ENCODE peak calls at places on chromosomes 5 and 9, in six cellular contexts. One of them, this sample, is unnamed.

GRCh38 chr9:89468271-89468960 is 29.5 kb downstream of the SEMA4D start:
- DNase-seq in IMR-90: no peak
- DNase-seq in mesenchymal stem cell: no peak
- DNase-seq in H9: no peak
- DNase-seq in neuronal stem cell: no peak
- DNase-seq in H1: no peak
- DNase-seq in this sample: no peak

GRCh38 chr5:156402387-156402921 is 75.5 kb downstream of the SGCD start:
- DNase-seq in IMR-90: no peak
- DNase-seq in mesenchymal stem cell: peak
- DNase-seq in H9: peak
- DNase-seq in neuronal stem cell: peak
- DNase-seq in H1: no peak
- DNase-seq in this sample: peak

GRCh38 chr5:123157797-123158528 is 68.9 kb downstream of the PRDM6 start:
- DNase-seq in IMR-90: peak
- DNase-seq in mesenchymal stem cell: peak
- DNase-seq in H9: no peak
- DNase-seq in neuronal stem cell: no peak
- DNase-seq in H1: no peak
- DNase-seq in this sample: no peak

GRCh38 chr5:8650197-8650596 is 781.2 kb downstream of the MTRR start:
- DNase-seq in IMR-90: peak
- DNase-seq in mesenchymal stem cell: no peak
- DNase-seq in H9: no peak
- DNase-seq in neuronal stem cell: no peak
- DNase-seq in H1: no peak
- DNase-seq in this sample: no peak

GRCh38 chr9:95135756-95136155 is 181.8 kb downstream of the FANCC start:
- DNase-seq in IMR-90: no peak
- DNase-seq in mesenchymal stem cell: no peak
- DNase-seq in H9: no peak
- DNase-seq in neuronal stem cell: no peak
- DNase-seq in H1: no peak
- DNase-seq in this sample: no peak

GRCh38 chr5:83518676-83519075 is 47.1 kb downstream of the VCAN start:
- DNase-seq in IMR-90: no peak
- DNase-seq in mesenchymal stem cell: no peak
- DNase-seq in H9: no peak
- DNase-seq in neuronal stem cell: no peak
- DNase-seq in H1: no peak
- DNase-seq in this sample: no peak

GRCh38 chr5:59598547-59598874 is 295.0 kb downstream of the PDE4D start:
- DNase-seq in IMR-90: no peak
- DNase-seq in mesenchymal stem cell: no peak
- DNase-seq in H9: no peak
- DNase-seq in neuronal stem cell: no peak
- DNase-seq in H1: no peak
- DNase-seq in this sample: no peak

GRCh38 chr5:2124434-2124833 is 241.7 kb upstream of the IRX4 start:
- DNase-seq in IMR-90: no peak
- DNase-seq in mesenchymal stem cell: no peak
- DNase-seq in H9: no peak
- DNase-seq in neuronal stem cell: no peak
- DNase-seq in H1: no peak
- DNase-seq in this sample: no peak

GRCh38 chr5:14156611-14157493 is 13.7 kb downstream of the TRIO start:
- DNase-seq in IMR-90: peak
- DNase-seq in mesenchymal stem cell: peak
- DNase-seq in H9: no peak
- DNase-seq in neuronal stem cell: no peak
- DNase-seq in H1: no peak
- DNase-seq in this sample: peak

GRCh38 chr9:125024917-125025316 is 84.0 kb upstream of the GOLGA1 start:
- DNase-seq in IMR-90: no peak
- DNase-seq in mesenchymal stem cell: no peak
- DNase-seq in H9: no peak
- DNase-seq in neuronal stem cell: no peak
- DNase-seq in H1: no peak
- DNase-seq in this sample: no peak
- H2BK15ac ChIP-seq in IMR-90: no peak
- H2BK15ac ChIP-seq in mesenchymal stem cell: no peak
- H2BK15ac ChIP-seq in H9: no peak
- H2BK15ac ChIP-seq in neuronal stem cell: no peak
- H2BK15ac ChIP-seq in H1: no peak
- H2BK15ac ChIP-seq in this sample: no peak

GRCh38 chr9:126536131-126536530 is 77.6 kb upstream of the LMX1B start:
- DNase-seq in IMR-90: no peak
- DNase-seq in mesenchymal stem cell: no peak
- DNase-seq in H9: no peak
- DNase-seq in neuronal stem cell: no peak
- DNase-seq in H1: no peak
- DNase-seq in this sample: no peak
- H4K8ac ChIP-seq in IMR-90: no peak
- H4K8ac ChIP-seq in mesenchymal stem cell: no peak
- H4K8ac ChIP-seq in H9: no peak
- H4K8ac ChIP-seq in neuronal stem cell: no peak
- H4K8ac ChIP-seq in H1: no peak
- H4K8ac ChIP-seq in this sample: no peak

GRCh38 chr5:51398875-51399635 is 15.8 kb downstream of the ISL1 start:
- DNase-seq in IMR-90: no peak
- DNase-seq in mesenchymal stem cell: peak
- DNase-seq in H9: peak
- DNase-seq in neuronal stem cell: peak
- DNase-seq in H1: no peak
- DNase-seq in this sample: peak

GRCh38 chr5:51396797-51397196 is 13.5 kb downstream of the ISL1 start:
- DNase-seq in IMR-90: no peak
- DNase-seq in mesenchymal stem cell: peak
- DNase-seq in H9: no peak
- DNase-seq in neuronal stem cell: no peak
- DNase-seq in H1: no peak
- DNase-seq in this sample: no peak

GRCh38 chr5:51395666-51396356 is 12.6 kb downstream of the ISL1 start:
- DNase-seq in IMR-90: no peak
- DNase-seq in mesenchymal stem cell: no peak
- DNase-seq in H9: no peak
- DNase-seq in neuronal stem cell: no peak
- DNase-seq in H1: no peak
- DNase-seq in this sample: no peak

GRCh38 chr5:51397996-51398395 is 14.7 kb downstream of the ISL1 start:
- DNase-seq in IMR-90: no peak
- DNase-seq in mesenchymal stem cell: peak
- DNase-seq in H9: peak
- DNase-seq in neuronal stem cell: no peak
- DNase-seq in H1: no peak
- DNase-seq in this sample: peak

GRCh38 chr5:51399636-51399993 is 16.4 kb downstream of the ISL1 start:
- DNase-seq in IMR-90: no peak
- DNase-seq in mesenchymal stem cell: no peak
- DNase-seq in H9: no peak
- DNase-seq in neuronal stem cell: peak
- DNase-seq in H1: no peak
- DNase-seq in this sample: no peak
- H3K4ac ChIP-seq in IMR-90: no peak
- H3K4ac ChIP-seq in mesenchymal stem cell: no peak
- H3K4ac ChIP-seq in H9: no peak
- H3K4ac ChIP-seq in neuronal stem cell: no peak
- H3K4ac ChIP-seq in H1: no peak
- H3K4ac ChIP-seq in this sample: no peak

GRCh38 chr9:35756743-35757526 is 2.9 kb upstream of the MSMP start:
- DNase-seq in IMR-90: no peak
- DNase-seq in mesenchymal stem cell: peak
- DNase-seq in H9: peak
- DNase-seq in neuronal stem cell: peak
- DNase-seq in H1: peak
- DNase-seq in this sample: peak
- H2BK15ac ChIP-seq in IMR-90: no peak
- H2BK15ac ChIP-seq in mesenchymal stem cell: no peak
- H2BK15ac ChIP-seq in H9: no peak
- H2BK15ac ChIP-seq in neuronal stem cell: peak
- H2BK15ac ChIP-seq in H1: peak
- H2BK15ac ChIP-seq in this sample: no peak

GRCh38 chr5:106451998-106452397 is 1218.7 kb downstream of the EFNA5 start:
- DNase-seq in IMR-90: no peak
- DNase-seq in mesenchymal stem cell: peak
- DNase-seq in H9: no peak
- DNase-seq in neuronal stem cell: no peak
- DNase-seq in H1: no peak
- DNase-seq in this sample: no peak

GRCh38 chr5:106459541-106459940 is 1211.2 kb downstream of the EFNA5 start:
- DNase-seq in IMR-90: no peak
- DNase-seq in mesenchymal stem cell: no peak
- DNase-seq in H9: no peak
- DNase-seq in neuronal stem cell: no peak
- DNase-seq in H1: no peak
- DNase-seq in this sample: no peak

GRCh38 chr5:106454651-106455415 is 1215.9 kb downstream of the EFNA5 start:
- DNase-seq in IMR-90: peak
- DNase-seq in mesenchymal stem cell: peak
- DNase-seq in H9: peak
- DNase-seq in neuronal stem cell: peak
- DNase-seq in H1: peak
- DNase-seq in this sample: peak

GRCh38 chr5:106454050-106454449 is 1216.7 kb downstream of the EFNA5 start:
- DNase-seq in IMR-90: no peak
- DNase-seq in mesenchymal stem cell: no peak
- DNase-seq in H9: no peak
- DNase-seq in neuronal stem cell: no peak
- DNase-seq in H1: no peak
- DNase-seq in this sample: no peak
- H4K8ac ChIP-seq in IMR-90: no peak
- H4K8ac ChIP-seq in mesenchymal stem cell: no peak
- H4K8ac ChIP-seq in H9: no peak
- H4K8ac ChIP-seq in neuronal stem cell: no peak
- H4K8ac ChIP-seq in H1: no peak
- H4K8ac ChIP-seq in this sample: no peak

DNA sequence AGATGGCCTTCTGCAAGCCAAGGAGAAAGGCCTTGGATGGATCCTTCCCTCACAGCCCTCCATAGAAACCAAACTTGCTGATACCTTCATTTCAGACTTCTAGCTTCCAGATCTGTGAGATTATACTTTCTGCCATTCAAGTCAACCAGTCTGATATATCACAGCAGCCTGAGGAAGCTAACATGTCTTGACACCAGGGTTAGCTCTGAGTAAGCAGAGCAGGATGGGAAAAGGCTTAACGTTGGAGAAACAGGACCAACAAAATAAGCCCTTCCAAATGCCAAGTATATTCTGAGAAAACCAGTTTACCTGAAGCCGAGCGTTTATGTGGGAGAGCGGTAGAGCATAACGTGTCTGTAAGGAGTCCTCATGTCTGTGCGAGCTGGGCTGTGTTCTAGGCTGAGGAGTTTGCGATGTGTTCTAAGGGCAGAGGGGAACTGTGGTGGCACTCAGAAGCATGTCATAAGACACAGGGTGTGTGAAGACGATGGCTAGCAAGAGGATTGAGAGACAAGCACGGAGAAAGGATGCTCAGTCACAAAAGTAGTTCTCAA is 206.2 kb downstream of the PIK3R1 start:
- DNase-seq in IMR-90: no peak
- DNase-seq in mesenchymal stem cell: no peak
- DNase-seq in H9: no peak
- DNase-seq in neuronal stem cell: no peak
- DNase-seq in H1: no peak
- DNase-seq in this sample: no peak
- H3K4ac ChIP-seq in IMR-90: no peak
- H3K4ac ChIP-seq in mesenchymal stem cell: peak
- H3K4ac ChIP-seq in H9: no peak
- H3K4ac ChIP-seq in neuronal stem cell: no peak
- H3K4ac ChIP-seq in H1: no peak
- H3K4ac ChIP-seq in this sample: no peak

GRCh38 chr9:108759835-108760234 is 96.0 kb downstream of the ACTL7B start:
- DNase-seq in IMR-90: no peak
- DNase-seq in mesenchymal stem cell: no peak
- DNase-seq in H9: no peak
- DNase-seq in neuronal stem cell: no peak
- DNase-seq in H1: no peak
- DNase-seq in this sample: no peak

GRCh38 chr9:108761530-108762347 is 94.0 kb downstream of the ACTL7B start:
- DNase-seq in IMR-90: peak
- DNase-seq in mesenchymal stem cell: peak
- DNase-seq in H9: peak
- DNase-seq in neuronal stem cell: peak
- DNase-seq in H1: peak
- DNase-seq in this sample: peak

GRCh38 chr9:108759399-108759798 is 96.4 kb downstream of the ACTL7B start:
- DNase-seq in IMR-90: no peak
- DNase-seq in mesenchymal stem cell: no peak
- DNase-seq in H9: no peak
- DNase-seq in neuronal stem cell: no peak
- DNase-seq in H1: no peak
- DNase-seq in this sample: no peak

GRCh38 chr9:108760841-108761240 is 94.9 kb downstream of the ACTL7B start:
- DNase-seq in IMR-90: no peak
- DNase-seq in mesenchymal stem cell: no peak
- DNase-seq in H9: no peak
- DNase-seq in neuronal stem cell: no peak
- DNase-seq in H1: no peak
- DNase-seq in this sample: no peak

GRCh38 chr9:108762348-108763055 is 93.3 kb downstream of the ACTL7B start:
- DNase-seq in IMR-90: no peak
- DNase-seq in mesenchymal stem cell: no peak
- DNase-seq in H9: no peak
- DNase-seq in neuronal stem cell: no peak
- DNase-seq in H1: no peak
- DNase-seq in this sample: no peak
- H2BK15ac ChIP-seq in IMR-90: no peak
- H2BK15ac ChIP-seq in mesenchymal stem cell: no peak
- H2BK15ac ChIP-seq in H9: no peak
- H2BK15ac ChIP-seq in neuronal stem cell: no peak
- H2BK15ac ChIP-seq in H1: no peak
- H2BK15ac ChIP-seq in this sample: no peak

GRCh38 chr9:120507936-120508510 is 71.9 kb downstream of the CDK5RAP2 start:
- DNase-seq in IMR-90: no peak
- DNase-seq in mesenchymal stem cell: no peak
- DNase-seq in H9: no peak
- DNase-seq in neuronal stem cell: no peak
- DNase-seq in H1: no peak
- DNase-seq in this sample: no peak
- H4K8ac ChIP-seq in IMR-90: no peak
- H4K8ac ChIP-seq in mesenchymal stem cell: no peak
- H4K8ac ChIP-seq in H9: no peak
- H4K8ac ChIP-seq in neuronal stem cell: no peak
- H4K8ac ChIP-seq in H1: no peak
- H4K8ac ChIP-seq in this sample: no peak

This sample was measured in mesendoderm.